ENCODE peak calls at places on chromosomes 4 and X, in eight cellular contexts. W is HCT116, X is endothelial cell of umbilical vein, N is HepG2, S is K562, U is H1, C is GM12878, R is GM23338. H is an unnamed sample.

GRCh38 chrX:119760026-119760902 is 1.9 kb downstream of the SOWAHD start:
- DNase-seq in W (no peak), X (no peak), N (no peak), S (no peak), U (no peak), C (no peak), R (no peak), H (no peak)

GRCh38 chrX:64204701-64205440 is 637 bp downstream of the AMER1 start:
- DNase-seq in W (no peak), X (peak; percentile 41), N (peak; percentile 0), S (peak; percentile 6), U (no peak), C (no peak), R (peak; percentile 25), H (no peak)

GRCh38 chrX:151974336-151975227 is at the start of gene GABRE:
- DNase-seq in W (no peak), X (peak; percentile 61), N (no peak), S (peak; percentile 85), U (no peak), C (no peak), R (peak; percentile 57), H (no peak)

GRCh38 chr4:41448935-41449334 is 89.0 kb upstream of the LIMCH1 start:
- DNase-seq in W (no peak), X (no peak), N (peak; percentile 3), S (peak; percentile 2), U (no peak), C (no peak), R (no peak), H (no peak)

GRCh38 chr4:79917246-79917645 is 155.8 kb downstream of the ANTXR2 start:
- DNase-seq in W (peak; percentile 42), X (peak; percentile 62), N (peak; percentile 43), S (peak; percentile 73), U (peak; percentile 47), C (peak; percentile 8), R (peak; percentile 85), H (no peak)

GRCh38 chr4:52560844-52561280 is 98.2 kb downstream of the USP46 start:
- DNase-seq in W (no peak), X (no peak), N (no peak), S (no peak), U (no peak), C (no peak), R (no peak), H (no peak)

GRCh38 chr4:36884151-36884550 is 360.4 kb upstream of the NWD2 start:
- DNase-seq in W (no peak), X (no peak), N (no peak), S (peak; percentile 16), U (no peak), C (no peak), R (no peak), H (no peak)

GRCh38 chr4:100593933-100594332 is 76.1 kb upstream of the EMCN start:
- DNase-seq in W (no peak), X (no peak), N (no peak), S (no peak), U (no peak), C (no peak), R (no peak), H (no peak)

GRCh38 chr4:14783011-14783877 is 219.0 kb upstream of the CPEB2 start:
- DNase-seq in W (no peak), X (no peak), N (no peak), S (no peak), U (no peak), C (peak; percentile 48), R (no peak), H (no peak)

GRCh38 chr4:152957437-152958185 is 21.5 kb downstream of the FHDC1 start:
- DNase-seq in W (no peak), X (peak; percentile 69), N (no peak), S (peak; percentile 14), U (no peak), C (no peak), R (peak; percentile 46), H (no peak)

GRCh38 chr4:71380721-71381120 is 41.9 kb downstream of the SLC4A4 start:
- DNase-seq in W (no peak), X (no peak), N (no peak), S (no peak), U (no peak), C (no peak), R (no peak), H (no peak)

GRCh38 chrX:66046612-66047235 is 6.8 kb upstream of the VSIG4 start:
- DNase-seq in W (no peak), X (no peak), N (no peak), S (peak; percentile 54), U (no peak), C (peak; percentile 81), R (no peak), H (no peak)

GRCh38 chr4:52069566-52069965 is 18.5 kb downstream of the SPATA18 start:
- DNase-seq in W (no peak), X (no peak), N (no peak), S (no peak), U (no peak), C (no peak), R (no peak), H (no peak)

GRCh38 chr4:121973791-121974190 is 21.9 kb upstream of the TRPC3 start:
- DNase-seq in W (no peak), X (no peak), N (no peak), S (no peak), U (no peak), C (no peak), R (no peak), H (no peak)

GRCh38 chrX:103384672-103385071 is 8.3 kb downstream of the BEX3 start:
- DNase-seq in W (no peak), X (no peak), N (no peak), S (no peak), U (no peak), C (no peak), R (no peak), H (no peak)

GRCh38 chr4:150395872-150396271 is 186.1 kb upstream of the MAB21L2 start:
- DNase-seq in W (no peak), X (no peak), N (no peak), S (no peak), U (no peak), C (no peak), R (no peak), H (no peak)

GRCh38 chr4:3797831-3798500 is 31.8 kb downstream of the ADRA2C start:
- DNase-seq in W (no peak), X (no peak), N (no peak), S (no peak), U (no peak), C (no peak), R (no peak), H (no peak)

GRCh38 chr4:189033801-189034347 is 894.6 kb downstream of the TRIML1 start:
- DNase-seq in W (no peak), X (no peak), N (no peak), S (no peak), U (no peak), C (no peak), R (no peak), H (no peak)

GRCh38 chrX:39816871-39817731 is 280.7 kb downstream of the BCOR start:
- DNase-seq in W (no peak), X (no peak), N (no peak), S (peak; percentile 54), U (peak; percentile 74), C (no peak), R (peak; percentile 86), H (no peak)

GRCh38 chr4:8644461-8644891 is 51.9 kb downstream of the CPZ start:
- DNase-seq in W (no peak), X (no peak), N (no peak), S (no peak), U (no peak), C (no peak), R (no peak), H (no peak)

GRCh38 chr4:82044141-82044993 is 329.4 kb downstream of the HNRNPD start:
- DNase-seq in W (no peak), X (no peak), N (no peak), S (no peak), U (peak; percentile 41), C (no peak), R (peak; percentile 82), H (no peak)
- TF ChIP-seq EZH2 in W (no peak), X (no peak), N (no peak), S (no peak), U (no peak), C (no peak), R (no peak), H (no peak)

DNA sequence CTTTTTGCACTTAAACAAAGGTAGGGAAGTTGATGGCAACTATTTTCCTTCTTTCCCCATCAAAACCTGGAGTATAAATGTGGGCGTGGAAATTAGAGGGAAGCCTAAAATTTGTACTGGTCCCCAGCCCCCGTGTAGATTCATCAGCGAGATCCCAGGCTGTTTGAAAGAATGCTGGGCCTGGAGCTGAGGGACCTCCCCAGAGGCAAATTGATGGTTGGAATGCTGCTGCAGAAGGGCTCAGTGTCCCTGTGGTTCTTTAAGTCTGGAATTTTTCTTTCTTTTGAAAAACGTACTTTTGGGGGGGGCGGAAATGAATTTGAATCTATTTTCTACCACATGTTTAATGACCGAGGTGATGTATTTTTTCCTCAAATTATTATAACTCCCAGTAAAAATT is 197.2 kb downstream of the CBR4 start:
- DNase-seq in W (no peak), X (no peak), N (no peak), S (no peak), U (no peak), C (no peak), R (peak; percentile 45), H (no peak)
- H3K27ac ChIP-seq in W (no peak overlapping the region), X (no peak overlapping the region), N (no peak overlapping the region), S (no peak overlapping the region), U (no peak overlapping the region), C (no peak overlapping the region), R (no peak overlapping the region), H (no peak overlapping the region)

GRCh38 chrX:42930951-42931350 is 153.0 kb upstream of the PPP1R2C start:
- DNase-seq in W (no peak), X (no peak), N (no peak), S (no peak), U (no peak), C (no peak), R (no peak), H (no peak)

GRCh38 chrX:42934020-42934701 is 156.2 kb upstream of the PPP1R2C start:
- DNase-seq in W (no peak), X (peak; percentile 13), N (no peak), S (no peak), U (no peak), C (peak; percentile 75), R (no peak), H (no peak)
- TF ChIP-seq POLR2AphosphoS5 in W (no peak), X (no peak), N (no peak), S (no peak), U (no peak), C (no peak), R (no peak), H (no peak)

GRCh38 chr4:25654971-25655963 is at the start of gene SLC34A2:
- DNase-seq in W (no peak), X (no peak), N (peak; percentile 7), S (no peak), U (peak; percentile 46), C (no peak), R (peak; percentile 92), H (no peak)
- TF ChIP-seq EZH2 in W (no peak), X (peak; percentile 56), N (no peak), S (no peak), U (no peak), C (no peak), R (peak; percentile 62), H (no peak)

H was measured in SK-N-MC.